ENCODE peak calls at places on chromosomes 5 and 9, in four cellular contexts. W is activated naive CD4-positive, alpha-beta T cell treated with anti-CD3 and anti-CD28 coated beads for 36 hours; I is nucleus accumbens; O is activated T-helper 1 cell treated with Interleukin-2 at 50 U/mL for 16 hours. Z is an unnamed sample.

GRCh38 chr5:172725273-172725672 is 45.7 kb downstream of the DUSP1 start:
- DNase-seq in O (no peak), W (no peak), I (no peak), Z (no peak)

GRCh38 chr5:35608881-35609779 is 8.5 kb upstream of the SPEF2 start:
- DNase-seq in O (no peak), I (no peak), W (no peak), Z (no peak)

GRCh38 chr9:82805027-82805426 is 257.9 kb downstream of the RASEF start:
- DNase-seq in W (no peak), I (no peak), O (no peak), Z (no peak)

GRCh38 chr5:55591671-55592070 is 56.9 kb upstream of the PLPP1 start:
- DNase-seq in W (no peak), I (no peak), O (no peak), Z (no peak)

GRCh38 chr5:111454198-111454606 is 58.1 kb downstream of the STARD4 start:
- DNase-seq in W (no peak), O (no peak), I (no peak), Z (no peak)

GRCh38 chr9:96241391-96241809 is 60.6 kb downstream of the HSD17B3 start:
- DNase-seq in I (no peak), W (peak), O (no peak), Z (peak)

GRCh38 chr9:82170079-82170662 is 181.6 kb downstream of the SPATA31D1 start:
- DNase-seq in O (no peak), I (no peak), W (no peak), Z (no peak)

GRCh38 chr5:179089502-179089901 is 29.3 kb downstream of the ZNF354C start:
- DNase-seq in W (no peak), O (no peak), I (no peak), Z (no peak)

GRCh38 chr5:10329808-10330481 is 22.2 kb upstream of the CMBL start:
- DNase-seq in W (no peak), I (no peak), O (no peak), Z (no peak)

GRCh38 chr5:40781843-40782409 is 16.2 kb downstream of the PRKAA1 start:
- DNase-seq in O (no peak), I (no peak), W (no peak), Z (no peak)

GRCh38 chr9:129323999-129324553 is 146.0 kb upstream of the IER5L start:
- DNase-seq in O (no peak), W (peak), I (no peak), Z (no peak)

GRCh38 chr5:73789851-73790281 is 163.9 kb downstream of the ARHGEF28 start:
- DNase-seq in W (no peak), I (no peak), O (no peak), Z (no peak)

GRCh38 chr5:66285343-66285942 is 141.3 kb downstream of the SREK1 start:
- DNase-seq in O (no peak), W (no peak), I (no peak), Z (no peak)

GRCh38 chr5:34497031-34497808 is 158.9 kb upstream of the RAI14 start:
- DNase-seq in I (no peak), O (no peak), W (no peak), Z (no peak)

GRCh38 chr9:115146581-115147021 is 28.6 kb upstream of the TNC start:
- DNase-seq in O (no peak), I (no peak), W (no peak), Z (peak)

GRCh38 chr5:139657363-139658321 is 9.5 kb downstream of the CXXC5 start:
- DNase-seq in W (no peak), O (no peak), I (no peak), Z (peak)

GRCh38 chr9:37974506-37975173 is 70.7 kb upstream of the SLC25A51 start:
- DNase-seq in W (no peak), I (no peak), O (no peak), Z (no peak)

GRCh38 chr9:113596616-113597320 is 133.2 kb downstream of the RGS3 start:
- DNase-seq in O (no peak), I (no peak), W (no peak), Z (no peak)

GRCh38 chr9:131656356-131657030 is 83.4 kb downstream of the RAPGEF1 start:
- DNase-seq in O (peak), W (peak), I (peak), Z (no peak)

GRCh38 chr5:97102010-97102470 is 40.4 kb downstream of the LIX1 start:
- DNase-seq in W (no peak), I (no peak), O (no peak), Z (no peak)

GRCh38 chr5:100464418-100464817 is 70.8 kb upstream of the FAM174A start:
- DNase-seq in I (no peak), O (no peak), W (no peak), Z (peak)

GRCh38 chr5:156094001-156094400 is 233.0 kb upstream of the SGCD start:
- DNase-seq in I (no peak), W (no peak), O (no peak), Z (no peak)